ENCODE peak calls at places on chromosomes 7 and 10, in seven cellular contexts. Z, X, G, N, K, B and U are unnamed samples.

GRCh38 chr7:10815546-10815945 is 158.1 kb upstream of the PHF14 start:
- DNase-seq in N (no peak), B (no peak), K (no peak), X (no peak), G (no peak), Z (no peak), U (no peak)

GRCh38 chr7:2380461-2380860 is 22.9 kb upstream of the CHST12 start:
- DNase-seq in N (no peak), X (no peak), G (no peak), K (no peak), B (no peak), Z (no peak), U (no peak)

GRCh38 chr7:155141562-155141961 is 71.4 kb downstream of the HTR5A start:
- DNase-seq in K (no peak), Z (no peak), B (no peak), X (no peak), G (no peak), N (no peak), U (no peak)

GRCh38 chr7:20858913-20859312 is 72.2 kb upstream of the SP8 start:
- DNase-seq in G (no peak), K (no peak), X (no peak), N (no peak), B (no peak), Z (no peak), U (no peak)

GRCh38 chr10:78046711-78047269 is 13.1 kb downstream of the RPS24 start:
- DNase-seq in Z (no peak), N (no peak), X (no peak), K (no peak), B (no peak), G (no peak), U (no peak)

GRCh38 chr10:4266387-4267083 is 481.5 kb upstream of the KLF6 start:
- DNase-seq in G (no peak), X (no peak), Z (no peak), K (peak; percentile 98), N (no peak), B (no peak), U (no peak)

GRCh38 chr7:101120315-101120714 is 6.6 kb upstream of the SERPINE1 start:
- DNase-seq in B (no peak), K (no peak), G (no peak), N (no peak), Z (no peak), X (no peak), U (no peak)

GRCh38 chr10:34526186-34526585 is 288.9 kb downstream of the PARD3 start:
- DNase-seq in X (no peak), B (no peak), G (no peak), Z (no peak), K (peak; percentile 52), N (no peak), U (no peak)

GRCh38 chr10:78831001-78831400 is 237.8 kb upstream of the ZMIZ1 start:
- DNase-seq in G (no peak), K (no peak), X (no peak), Z (no peak), B (no peak), N (no peak), U (no peak)

GRCh38 chr10:55464083-55464482 is 663.1 kb upstream of the PCDH15 start:
- DNase-seq in B (no peak), G (no peak), X (no peak), K (no peak), N (no peak), Z (no peak), U (no peak)

GRCh38 chr10:61052469-61053205 is 108.7 kb upstream of the RHOBTB1 start:
- DNase-seq in K (no peak), N (no peak), G (no peak), B (no peak), X (no peak), Z (no peak), U (no peak)

GRCh38 chr7:129845972-129846327 is 106.8 kb downstream of the UBE2H start:
- DNase-seq in Z (no peak), G (no peak), K (peak; percentile 92), N (no peak), X (no peak), B (no peak), U (no peak)

GRCh38 chr7:141463986-141464385 is 87.2 kb upstream of the AGK start:
- DNase-seq in K (peak; percentile 12), G (no peak), X (no peak), B (no peak), Z (no peak), N (no peak), U (no peak)

GRCh38 chr7:138864667-138865066 is 66.7 kb upstream of the ATP6V0A4 start:
- DNase-seq in X (no peak), G (no peak), B (no peak), K (peak; percentile 92), N (no peak), Z (no peak), U (peak; percentile 57)

GRCh38 chr10:31650010-31650409 is 278.6 kb downstream of the ARHGAP12 start:
- DNase-seq in K (peak; percentile 94), N (no peak), B (no peak), G (peak; percentile 91), Z (no peak), X (peak; percentile 74), U (peak; percentile 18)

GRCh38 chr7:55387062-55387965 is 22.2 kb downstream of the LANCL2 start:
- DNase-seq in N (no peak), Z (no peak), G (no peak), K (peak; percentile 61), B (no peak), X (no peak), U (no peak)

GRCh38 chr10:30587522-30588031 is 42.0 kb downstream of the LYZL2 start:
- DNase-seq in X (no peak), K (no peak), Z (peak; percentile 70), B (no peak), N (peak; percentile 76), G (no peak), U (peak; percentile 82)

GRCh38 chr10:87817291-87817872 is 644 bp downstream of the ATAD1 start:
- DNase-seq in X (no peak), Z (no peak), K (no peak), B (no peak), G (no peak), N (no peak), U (no peak)

GRCh38 chr10:2915412-2915811 is 151.9 kb upstream of the PFKP start:
- DNase-seq in X (no peak), Z (no peak), N (no peak), B (no peak), K (no peak), G (no peak), U (no peak)

GRCh38 chr10:98610301-98610700 is 163.6 kb upstream of the HPS1 start:
- DNase-seq in Z (no peak), X (no peak), B (no peak), G (no peak), N (no peak), K (peak; percentile 45), U (no peak)

GRCh38 chr10:83373659-83374058 is 765.6 kb upstream of the GHITM start:
- DNase-seq in X (peak; percentile 20), B (no peak), N (no peak), K (no peak), G (no peak), Z (no peak), U (no peak)

GRCh38 chr7:55132890-55133551 is 114.2 kb downstream of the EGFR start:
- DNase-seq in Z (no peak), G (no peak), B (no peak), X (no peak), K (peak; percentile 99), N (no peak), U (peak; percentile 89)

GRCh38 chr10:86940677-86941076 is 16.7 kb downstream of the MMRN2 start:
- DNase-seq in K (no peak), G (peak; percentile 55), Z (no peak), X (no peak), B (no peak), N (no peak), U (no peak)

GRCh38 chr10:58065529-58065815 is 202.2 kb downstream of the IPMK start:
- DNase-seq in G (no peak), N (no peak), K (no peak), B (no peak), X (no peak), Z (no peak), U (no peak)

GRCh38 chr10:103367782-103368518 is at the start of gene TAF5:
- DNase-seq in K (peak; percentile 94), Z (peak; percentile 93), N (peak; percentile 92), G (peak; percentile 90), B (peak; percentile 84), X (peak; percentile 91), U (peak; percentile 87)
- TF ChIP-seq CTCF in K (no peak), Z (no peak), N (no peak), G (peak; percentile 25), B (peak; percentile 22), X (no peak), U (no peak)

GRCh38 chr7:73578342-73579124 is at the start of gene TBL2:
- DNase-seq in K (peak; percentile 97), G (peak; percentile 98), Z (peak; percentile 99), X (peak; percentile 100), B (peak; percentile 98), N (peak; percentile 99), U (peak; percentile 97)
- TF ChIP-seq CTCF in K (peak; percentile 5), G (no peak), Z (no peak), X (no peak), B (no peak), N (peak; percentile 20), U (no peak)

GRCh38 chr7:132243463-132243862 is 332.8 kb downstream of the PLXNA4 start:
- DNase-seq in K (no peak), X (no peak), B (no peak), G (no peak), Z (no peak), N (no peak), U (no peak)

GRCh38 chr7:132240821-132241422 is 335.3 kb downstream of the PLXNA4 start:
- DNase-seq in N (no peak), B (no peak), K (no peak), G (no peak), X (no peak), Z (no peak), U (no peak)

GRCh38 chr7:132242192-132242812 is 334.0 kb downstream of the PLXNA4 start:
- DNase-seq in N (no peak), G (no peak), B (no peak), Z (no peak), K (no peak), X (no peak), U (no peak)

GRCh38 chr7:132240262-132240661 is 336.0 kb downstream of the PLXNA4 start:
- DNase-seq in B (no peak), K (no peak), Z (no peak), G (no peak), X (no peak), N (no peak), U (no peak)

DNA sequence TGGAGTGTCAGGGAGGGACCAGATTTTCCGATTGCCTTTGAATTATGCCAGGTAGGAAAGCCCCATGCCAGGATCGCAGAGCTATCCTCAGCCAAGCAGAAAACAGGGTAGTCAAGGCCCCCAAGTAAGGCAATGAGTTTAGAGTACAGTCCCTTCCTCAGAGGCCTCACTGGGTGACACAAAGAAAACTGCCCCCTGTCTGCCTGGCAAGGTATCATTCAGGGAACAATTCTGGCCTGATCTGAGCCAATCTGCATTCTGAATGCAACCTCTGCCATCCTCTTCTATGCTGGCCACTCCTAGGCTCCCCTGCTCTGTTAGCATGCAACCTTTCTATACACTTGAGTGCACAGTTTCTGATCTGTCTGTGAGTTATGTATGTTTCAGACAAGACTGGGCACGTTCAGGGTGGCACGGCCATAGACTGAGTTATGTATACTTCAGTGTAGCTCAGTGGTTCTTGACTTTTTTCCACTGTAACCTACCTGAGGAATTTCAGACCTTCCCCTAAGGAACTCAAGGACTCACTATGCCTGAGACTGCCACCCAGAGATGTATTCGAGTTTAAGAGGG is 336.8 kb downstream of the PLXNA4 start:
- DNase-seq in Z (no peak), N (no peak), K (no peak), G (no peak), X (no peak), B (no peak), U (no peak)
- TF ChIP-seq CTCF in Z (no peak), N (no peak), K (no peak), G (no peak), X (no peak), B (no peak), U (no peak)

GRCh38 chr7:30226593-30227268 is 57.7 kb upstream of the ZNRF2 start:
- DNase-seq in B (no peak), G (no peak), K (no peak), X (peak; percentile 47), Z (peak; percentile 51), N (no peak), U (peak; percentile 87)
- TF ChIP-seq CTCF in B (no peak), G (peak; percentile 18), K (no peak), X (peak; percentile 45), Z (peak; percentile 35), N (no peak), U (peak; percentile 97)